ENCODE peak calls at places on chromosomes 13 and 19, in four cellular contexts. N is NB4, B is esophagus squamous epithelium, P is colonic mucosa. W is an unnamed sample.

GRCh38 chr13:33868343-33868994 is 50.5 kb downstream of the RFC3 start:
- DNase-seq in P (no peak), B (no peak), N (peak; percentile 7), W (no peak)

GRCh38 chr19:3656747-3657394 is 30.3 kb upstream of the CACTIN start:
- DNase-seq in P (no peak), N (no peak), B (no peak), W (no peak)

GRCh38 chr13:44762946-44763345 is 186.8 kb upstream of the TSC22D1 start:
- DNase-seq in P (no peak), B (no peak), N (no peak), W (no peak)

GRCh38 chr19:2923510-2923909 is 21.3 kb downstream of the ZNF77 start:
- DNase-seq in P (no peak), N (no peak), B (no peak), W (peak; percentile 58)

GRCh38 chr13:46361535-46361934 is 25.5 kb downstream of the RUBCNL start:
- DNase-seq in N (no peak), P (no peak), B (no peak), W (no peak)

GRCh38 chr19:42250249-42250665 is 4.7 kb downstream of the ERF start:
- DNase-seq in N (no peak), B (no peak), P (no peak), W (no peak)

GRCh38 chr13:21668665-21669599 is 1.9 kb upstream of the FGF9 start:
- DNase-seq in B (no peak), P (peak; percentile 51), N (no peak), W (peak; percentile 21)

GRCh38 chr13:109737606-109738005 is 48.8 kb downstream of the IRS2 start:
- DNase-seq in N (no peak), B (no peak), P (no peak), W (no peak)

GRCh38 chr13:51797664-51798488 is 6.1 kb downstream of the DHRS12 start:
- DNase-seq in B (no peak), P (peak; percentile 42), N (peak; percentile 73), W (peak; percentile 75)

GRCh38 chr19:17405250-17406038 is at the start of gene BST2:
- DNase-seq in N (peak; percentile 94), B (no peak), P (peak; percentile 38), W (peak; percentile 59)

GRCh38 chr19:29383696-29384095 is 142.1 kb upstream of the VSTM2B start:
- DNase-seq in B (no peak), N (no peak), P (no peak), W (no peak)

GRCh38 chr13:57352114-57352513 is 185.1 kb downstream of the PRR20E start:
- DNase-seq in B (no peak), N (no peak), P (no peak), W (no peak)

GRCh38 chr19:13850910-13851753 is 25.8 kb upstream of the NANOS3 start:
- DNase-seq in P (peak; percentile 80), N (peak; percentile 77), B (no peak), W (peak; percentile 91)

GRCh38 chr13:100675660-100676129 is 1.1 kb upstream of the TMTC4 start:
- DNase-seq in N (no peak), P (no peak), B (no peak), W (no peak)

GRCh38 chr13:31053098-31053497 is 108.6 kb downstream of the HSPH1 start:
- DNase-seq in N (no peak), B (no peak), P (no peak), W (no peak)

GRCh38 chr13:86933676-86934075 is 737.5 kb upstream of the SLITRK5 start:
- DNase-seq in P (no peak), B (no peak), N (no peak), W (no peak)

GRCh38 chr19:5891938-5892771 is 11.4 kb downstream of the NDUFA11 start:
- DNase-seq in P (peak; percentile 48), B (no peak), N (peak; percentile 44), W (peak; percentile 46)

GRCh38 chr13:36453518-36453917 is 21.2 kb downstream of the CCNA1 start:
- DNase-seq in N (peak; percentile 81), B (no peak), P (no peak), W (peak; percentile 53)

GRCh38 chr13:51552027-51552426 is 32.2 kb upstream of the WDFY2 start:
- DNase-seq in N (peak; percentile 86), P (no peak), B (no peak), W (no peak)

DNA sequence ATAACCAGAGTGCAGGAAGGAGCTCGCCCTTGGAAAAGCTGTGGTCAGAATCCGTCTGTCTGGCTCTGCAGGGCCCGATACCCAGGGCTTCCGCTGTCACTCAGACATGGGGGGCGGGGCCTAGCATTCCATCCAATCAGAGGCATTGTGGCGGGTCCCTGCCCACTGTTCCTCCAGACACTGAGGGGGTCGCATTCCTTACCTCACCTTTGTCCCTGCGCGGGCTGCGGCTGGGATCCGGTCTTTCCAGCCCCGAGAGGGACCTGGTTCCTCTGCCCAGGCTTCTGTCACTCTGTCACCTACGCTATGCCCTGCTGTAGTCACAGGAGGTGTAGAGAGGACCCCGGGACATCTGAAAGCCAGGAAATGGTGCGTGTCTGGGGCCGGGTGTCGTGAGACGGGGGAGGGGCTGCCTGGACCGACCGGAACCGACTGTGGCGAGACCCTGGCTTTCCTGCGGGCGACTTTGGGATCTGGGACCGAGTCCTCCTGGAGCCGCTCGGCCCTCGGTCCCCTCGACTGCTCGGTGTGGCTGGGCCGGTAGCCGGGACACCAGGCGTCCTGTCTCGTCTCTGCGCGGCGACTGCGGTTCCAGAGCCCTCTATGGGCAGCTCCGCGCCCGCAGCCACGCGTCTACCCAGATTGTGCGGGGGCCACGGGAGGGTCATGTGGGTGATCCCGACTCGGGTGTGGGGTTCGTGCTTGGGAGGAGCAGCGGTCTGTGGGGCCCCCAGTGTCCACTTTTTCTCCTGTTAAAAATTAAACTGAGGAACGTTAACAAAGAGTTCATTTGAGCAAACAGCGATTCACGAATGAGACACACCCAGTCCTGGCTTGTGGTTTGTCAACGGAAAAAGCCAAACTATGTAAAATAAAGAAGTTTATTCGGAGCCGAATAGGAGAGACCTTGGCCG is at the start of gene ZNF69:
- DNase-seq in B (no peak), P (peak; percentile 98), N (no peak), W (peak; percentile 62)
- TF ChIP-seq CTCF in B (no peak), P (peak; percentile 18), N (no peak), W (peak; percentile 12)

DNA sequence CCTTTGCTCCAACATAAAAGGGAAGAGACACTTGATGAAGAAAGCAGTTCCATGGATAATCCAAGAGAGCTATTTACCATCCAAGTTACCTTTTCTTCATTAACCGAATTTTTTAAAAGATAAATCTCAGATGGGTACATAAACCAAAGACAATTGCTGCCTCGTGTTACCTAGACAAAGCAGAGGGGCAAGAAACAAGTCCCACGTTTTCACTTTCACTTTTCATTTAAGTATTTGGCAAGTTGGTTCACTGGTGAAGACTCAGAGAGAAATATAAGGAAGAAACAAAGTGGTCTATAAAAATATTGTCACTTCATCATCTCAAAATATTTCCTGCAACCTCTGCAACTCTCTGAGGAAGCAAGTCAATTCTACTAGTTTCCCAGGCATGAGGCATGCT is 446.1 kb downstream of the FGF14 start:
- DNase-seq in N (no peak), B (no peak), P (no peak), W (no peak)
- H3K4me3 ChIP-seq in N (no peak overlapping the region), B (no peak overlapping the region), P (no peak overlapping the region), W (no peak overlapping the region)

GRCh38 chr13:55361141-55361540 is 1779.6 kb upstream of the PRR20A start:
- DNase-seq in N (no peak), B (no peak), P (no peak), W (no peak)

GRCh38 chr13:55359067-55359466 is 1781.7 kb upstream of the PRR20A start:
- DNase-seq in B (no peak), P (no peak), N (no peak), W (no peak)
- TF ChIP-seq CTCF in B (no peak), P (no peak), N (no peak), W (no peak)

GRCh38 chr13:49610176-49610575 is 18.1 kb upstream of the ARL11 start:
- DNase-seq in B (no peak), N (no peak), P (no peak), W (no peak)

GRCh38 chr13:49608932-49609331 is 19.4 kb upstream of the ARL11 start:
- DNase-seq in B (no peak), N (peak; percentile 42), P (no peak), W (no peak)

GRCh38 chr13:49604570-49604969 is 19.2 kb upstream of the RCBTB1 start:
- DNase-seq in B (no peak), N (no peak), P (no peak), W (no peak)

GRCh38 chr13:49607761-49608160 is 20.5 kb upstream of the ARL11 start:
- DNase-seq in B (no peak), P (no peak), N (no peak), W (no peak)

GRCh38 chr13:49606747-49607648 is 21.3 kb upstream of the ARL11 start:
- DNase-seq in N (peak; percentile 90), B (peak; percentile 32), P (peak; percentile 88), W (peak; percentile 91)
- H3K4me3 ChIP-seq in N (peak overlapping the region; percentile 30), B (peak overlapping the region; percentile 14), P (peak overlapping the region; percentile 10), W (peak overlapping the region; percentile 28)

DNA sequence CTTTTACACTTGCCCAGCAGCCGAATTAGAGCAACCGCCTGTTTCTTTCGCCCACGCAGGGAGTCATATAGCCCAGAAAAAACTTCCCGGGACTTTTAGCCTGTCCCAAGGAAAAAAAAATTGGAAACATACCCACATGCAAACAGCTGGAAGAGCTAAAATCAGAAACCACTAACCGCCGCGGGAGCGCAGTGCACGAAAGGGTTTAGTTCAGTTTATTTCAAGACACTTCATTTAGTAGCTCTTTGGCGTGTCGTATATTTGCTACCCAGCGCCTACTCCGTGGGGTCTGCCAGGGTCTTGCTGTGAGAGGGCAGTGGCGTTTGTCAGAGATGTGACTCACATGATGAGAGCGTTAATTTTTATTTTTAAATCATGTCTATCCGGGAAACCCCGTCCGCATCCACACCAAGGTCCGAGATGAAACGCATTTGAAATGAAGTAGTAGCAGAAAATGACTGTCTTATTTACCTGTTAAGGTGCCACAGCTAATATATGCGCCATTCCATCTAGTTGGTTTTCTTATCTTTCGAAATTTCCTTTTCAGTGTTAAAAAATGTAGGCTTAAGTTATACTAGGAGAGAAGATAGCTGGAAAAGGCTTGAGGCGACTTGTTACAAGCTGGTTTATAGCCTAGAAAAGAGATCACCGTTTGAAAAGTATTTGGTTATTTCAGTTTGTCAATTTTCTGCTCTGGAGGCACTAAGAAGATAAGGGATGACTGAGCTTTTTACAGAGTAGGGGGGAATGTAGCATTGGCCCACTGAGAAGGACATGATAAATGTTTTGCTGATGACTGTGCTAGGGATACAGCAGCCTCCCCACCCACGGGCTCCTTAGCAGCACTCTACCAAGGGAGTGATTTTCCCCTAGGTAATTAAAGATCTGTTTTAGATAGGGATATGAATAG is 1.7 kb downstream of the KLF5 start:
- DNase-seq in P (peak; percentile 44), B (no peak), N (peak; percentile 17), W (peak; percentile 69)
- TF ChIP-seq CTCF in P (no peak), B (no peak), N (no peak), W (no peak)

GRCh38 chr19:18428173-18428836 is 9.1 kb downstream of the SSBP4 start:
- DNase-seq in B (no peak), P (no peak), N (no peak), W (no peak)
- H3K4me3 ChIP-seq in B (no peak overlapping the region), P (no peak overlapping the region), N (no peak overlapping the region), W (no peak overlapping the region)

DNA sequence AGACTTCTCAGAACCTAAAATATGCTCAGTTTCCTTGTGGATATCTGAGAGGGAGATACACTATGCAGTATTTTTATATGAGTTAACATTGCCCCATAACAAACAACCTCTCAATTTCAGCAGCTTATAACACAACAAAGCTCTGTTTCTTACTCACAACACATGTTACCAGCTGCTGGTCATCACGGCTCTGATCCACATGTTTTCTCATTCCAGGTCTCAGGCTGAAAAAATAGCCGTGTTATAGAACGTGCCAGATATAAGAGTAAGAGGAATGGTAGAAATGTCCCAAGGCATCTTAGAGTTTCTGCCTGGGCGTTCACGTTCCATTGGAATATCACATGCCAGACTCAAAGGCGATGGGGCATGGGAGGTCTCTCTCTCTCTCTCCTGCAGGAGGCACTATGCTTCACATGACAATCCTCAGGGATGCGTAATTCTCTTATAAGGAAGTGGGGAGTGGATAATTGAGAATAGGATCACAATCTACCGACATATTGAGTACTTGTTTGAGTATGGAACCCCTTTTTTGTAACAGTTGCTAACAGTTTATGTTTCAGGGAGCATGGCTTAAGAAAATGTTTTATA is 246.6 kb downstream of the NHLRC3 start:
- DNase-seq in P (no peak), N (no peak), B (no peak), W (peak; percentile 17)
- TF ChIP-seq CTCF in P (no peak), N (peak; percentile 12), B (no peak), W (peak; percentile 19)

W was measured in fibroblast of pulmonary artery.